ENCODE peak calls at places on chromosomes 3 and 15, in five cellular contexts. A is H9, M is IMR-90, K is neuronal stem cell, D is H1. V is an unnamed sample.

GRCh38 chr15:52445553-52445952 is 83.1 kb downstream of the MYO5A start:
- DNase-seq in A (no peak), M (no peak), K (no peak), D (no peak), V (no peak)

GRCh38 chr3:194489736-194490612 is 3.2 kb upstream of the ATP13A3 start:
- DNase-seq in A (no peak), M (peak), K (no peak), D (no peak), V (peak)

GRCh38 chr3:158105124-158105709 is 1.0 kb downstream of the SHOX2 start:
- DNase-seq in A (peak), M (no peak), K (no peak), D (peak), V (peak)

GRCh38 chr15:54559405-54560064 is 581.3 kb downstream of the UNC13C start:
- DNase-seq in A (no peak), M (no peak), K (no peak), D (no peak), V (no peak)

GRCh38 chr3:61758839-61759238 is 197.5 kb downstream of the PTPRG start:
- DNase-seq in A (no peak), M (no peak), K (no peak), D (no peak), V (no peak)

GRCh38 chr15:90890839-90891238 is 6.5 kb downstream of the FES start:
- DNase-seq in A (no peak), M (no peak), K (no peak), D (no peak), V (no peak)

GRCh38 chr3:112097378-112097777 is 11.2 kb downstream of the C3orf52 start:
- DNase-seq in A (no peak), M (peak), K (no peak), D (no peak), V (peak)

GRCh38 chr3:18556503-18556902 is 131.4 kb upstream of the SATB1 start:
- DNase-seq in A (no peak), M (no peak), K (no peak), D (no peak), V (no peak)

GRCh38 chr3:135235541-135235940 is 440.5 kb downstream of the EPHB1 start:
- DNase-seq in A (no peak), M (no peak), K (no peak), D (no peak), V (no peak)

GRCh38 chr3:123733805-123734526 is 149.1 kb upstream of the HACD2 start:
- DNase-seq in A (no peak), M (peak), K (no peak), D (no peak), V (no peak)

GRCh38 chr3:11558918-11559815 is 84.5 kb downstream of the VGLL4 start:
- DNase-seq in A (peak), M (no peak), K (no peak), D (no peak), V (no peak)

GRCh38 chr3:29697989-29698388 is 417.1 kb downstream of the RBMS3 start:
- DNase-seq in A (no peak), M (peak), K (no peak), D (no peak), V (no peak)

GRCh38 chr15:79154491-79155182 is 64.1 kb upstream of the RASGRF1 start:
- DNase-seq in A (no peak), M (no peak), K (peak), D (no peak), V (no peak)

GRCh38 chr3:120506828-120507774 is 56.3 kb upstream of the FSTL1 start:
- DNase-seq in A (no peak), M (peak), K (peak), D (peak), V (peak)

GRCh38 chr3:72368331-72368975 is 479.8 kb downstream of the SHQ1 start:
- DNase-seq in A (no peak), M (peak), K (no peak), D (no peak), V (no peak)

GRCh38 chr3:189184566-189184965 is 12.8 kb downstream of the TPRG1 start:
- DNase-seq in A (no peak), M (no peak), K (no peak), D (no peak), V (no peak)

GRCh38 chr3:197027151-197027895 is 2.3 kb downstream of the MELTF start:
- DNase-seq in A (peak), M (peak), K (no peak), D (peak), V (no peak)

GRCh38 chr15:52006702-52007340 is 12.2 kb upstream of the MAPK6 start:
- DNase-seq in A (no peak), M (no peak), K (no peak), D (no peak), V (no peak)

GRCh38 chr3:8658326-8659212 is 14.0 kb upstream of the SSUH2 start:
- DNase-seq in A (no peak), M (peak), K (no peak), D (no peak), V (no peak)

GRCh38 chr3:15899438-15899837 is 101.7 kb upstream of the ANKRD28 start:
- DNase-seq in A (no peak), M (peak), K (no peak), D (no peak), V (no peak)

GRCh38 chr3:132545471-132545870 is 51.6 kb upstream of the ACKR4 start:
- DNase-seq in A (no peak), M (no peak), K (no peak), D (no peak), V (no peak)

GRCh38 chr3:30007668-30008067 is 598.7 kb upstream of the TGFBR2 start:
- DNase-seq in A (no peak), M (no peak), K (no peak), D (no peak), V (no peak)

GRCh38 chr3:63872135-63872924 is 8.7 kb downstream of the ATXN7 start:
- DNase-seq in A (no peak), M (peak), K (no peak), D (no peak), V (peak)

GRCh38 chr3:172516318-172517214 is 6.7 kb downstream of the TNFSF10 start:
- DNase-seq in A (no peak), M (peak), K (no peak), D (no peak), V (no peak)

GRCh38 chr3:195450731-195451229 is 8.0 kb upstream of the ACAP2 start:
- DNase-seq in A (no peak), M (peak), K (no peak), D (peak), V (peak)

GRCh38 chr3:177595789-177596188 is 398.5 kb upstream of the TBL1XR1 start:
- DNase-seq in A (no peak), M (peak), K (no peak), D (no peak), V (peak)

GRCh38 chr3:143480306-143480852 is 360.8 kb downstream of the CHST2 start:
- DNase-seq in A (no peak), M (peak), K (no peak), D (no peak), V (no peak)

GRCh38 chr3:194828926-194829325 is 143.2 kb downstream of the FAM43A start:
- DNase-seq in A (no peak), M (no peak), K (no peak), D (no peak), V (no peak)

GRCh38 chr3:101262393-101263240 is 57.8 kb downstream of the IMPG2 start:
- DNase-seq in A (no peak), M (no peak), K (no peak), D (no peak), V (no peak)

GRCh38 chr3:122410639-122411038 is 5.2 kb downstream of the WDR5B start:
- DNase-seq in A (no peak), M (no peak), K (no peak), D (no peak), V (peak)

GRCh38 chr3:73365756-73366397 is 258.9 kb downstream of the PDZRN3 start:
- DNase-seq in A (no peak), M (peak), K (no peak), D (no peak), V (no peak)

GRCh38 chr15:88647362-88648105 is 8.7 kb downstream of the ISG20 start:
- DNase-seq in A (peak), M (no peak), K (no peak), D (peak), V (no peak)

DNA sequence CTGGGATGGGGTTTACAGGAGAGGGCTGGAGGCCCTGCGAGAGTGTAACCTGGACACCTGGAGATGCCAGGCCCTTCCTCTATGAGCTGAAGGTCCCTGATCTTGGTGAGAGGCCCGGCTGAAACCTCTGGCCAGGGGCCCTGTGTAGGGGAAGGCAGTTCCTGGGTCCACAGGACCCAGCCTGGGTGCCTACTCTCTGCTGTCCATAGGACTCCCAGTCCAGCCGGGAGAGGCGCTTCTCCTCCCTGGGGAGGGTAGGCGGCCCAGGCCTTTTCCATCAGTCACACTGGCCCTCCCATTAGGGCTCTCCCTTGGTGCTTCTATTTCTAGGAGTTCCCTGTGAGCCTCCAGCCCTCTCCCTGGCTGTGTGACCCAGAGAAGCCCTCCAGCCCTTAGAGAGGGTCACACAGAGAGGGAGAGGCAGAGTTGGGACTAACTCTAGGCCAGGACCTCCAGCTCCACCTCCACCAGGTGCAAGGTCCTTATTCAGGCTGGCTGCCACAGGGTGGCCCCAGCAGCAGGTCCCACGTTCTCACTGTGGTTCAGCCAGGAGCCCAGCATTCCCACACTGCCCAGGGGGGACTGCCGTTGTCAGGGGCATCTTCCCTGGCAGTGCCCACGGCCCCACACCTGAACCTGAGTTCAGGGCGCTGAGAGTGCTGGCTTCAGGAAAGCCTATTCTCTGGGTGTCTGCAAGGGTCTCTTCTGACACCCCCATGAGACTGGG is 146.8 kb downstream of the SMAD6 start:
- DNase-seq in A (peak), M (no peak), K (no peak), D (no peak), V (no peak)
- H2BK120ac ChIP-seq in A (no peak), M (no peak), K (no peak), D (no peak), V (peak)

GRCh38 chr3:42031808-42032475 is 59.2 kb upstream of the TRAK1 start:
- DNase-seq in A (no peak), M (peak), K (no peak), D (no peak), V (peak)
- H2BK5ac ChIP-seq in A (no peak), M (peak), K (no peak), D (peak), V (no peak)

GRCh38 chr3:4827767-4828166 is 151.5 kb upstream of the BHLHE40 start:
- DNase-seq in A (no peak), M (no peak), K (no peak), D (no peak), V (no peak)

GRCh38 chr3:4828279-4829030 is 150.8 kb upstream of the BHLHE40 start:
- DNase-seq in A (no peak), M (peak), K (no peak), D (no peak), V (no peak)

GRCh38 chr3:4833471-4833870 is 145.8 kb upstream of the BHLHE40 start:
- DNase-seq in A (no peak), M (no peak), K (no peak), D (no peak), V (no peak)

GRCh38 chr3:4829031-4829394 is 150.2 kb upstream of the BHLHE40 start:
- DNase-seq in A (no peak), M (no peak), K (no peak), D (no peak), V (no peak)

DNA sequence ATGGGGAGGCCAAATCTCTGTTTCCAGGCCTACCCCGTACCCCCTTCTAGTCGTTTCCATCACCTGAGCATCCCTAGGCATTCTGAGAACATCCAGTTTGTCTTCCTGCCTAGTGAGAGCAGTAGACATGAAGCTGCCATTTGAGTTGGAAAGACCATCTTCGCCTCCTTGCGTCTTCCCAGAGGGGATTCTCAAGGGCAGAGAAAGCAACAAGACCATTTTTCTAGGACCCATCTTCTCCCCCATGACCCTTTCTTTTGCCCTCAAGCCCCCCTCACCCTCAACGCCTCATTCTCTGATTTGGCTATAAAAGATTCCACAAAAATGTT is 148.7 kb upstream of the BHLHE40 start:
- DNase-seq in A (no peak), M (no peak), K (no peak), D (no peak), V (no peak)
- H2BK120ac ChIP-seq in A (no peak), M (peak), K (no peak), D (no peak), V (peak)

GRCh38 chr15:97517726-97518125 is 442.8 kb upstream of the ARRDC4 start:
- DNase-seq in A (no peak), M (no peak), K (no peak), D (no peak), V (no peak)
- H2BK5ac ChIP-seq in A (no peak), M (no peak), K (no peak), D (no peak), V (no peak)

GRCh38 chr3:125141596-125142417 is 70.7 kb downstream of the SLC12A8 start:
- DNase-seq in A (peak), M (no peak), K (no peak), D (peak), V (peak)
- H2BK120ac ChIP-seq in A (no peak), M (peak), K (peak), D (no peak), V (peak)

GRCh38 chr3:179719048-179719734 is 66.4 kb downstream of the USP13 start:
- DNase-seq in A (peak), M (no peak), K (no peak), D (peak), V (no peak)
- H2BK5ac ChIP-seq in A (no peak), M (no peak), K (no peak), D (no peak), V (no peak)

V was measured in trophoblast cell.